ENCODE peak calls at places on chromosomes 3 and 15, in seven cellular contexts. One of them, this sample, is unnamed.

GRCh38 chr3:32817195-32817560 is 619 bp upstream of the TRIM71 start:
- DNase-seq in HFFc6: no peak
- DNase-seq in ovary: no peak
- DNase-seq in astrocyte of the cerebellum: no peak
- DNase-seq in WTC11: peak; percentile 42
- DNase-seq in fibroblast of the aortic adventitia: no peak
- DNase-seq in CD4-positive, alpha-beta T cell: no peak
- DNase-seq in this sample: peak; percentile 52

GRCh38 chr15:71666723-71667122 is 143.6 kb upstream of the NR2E3 start:
- DNase-seq in fibroblast of the aortic adventitia: no peak
- DNase-seq in CD4-positive, alpha-beta T cell: no peak
- DNase-seq in astrocyte of the cerebellum: no peak
- DNase-seq in WTC11: no peak
- DNase-seq in HFFc6: no peak
- DNase-seq in ovary: no peak
- DNase-seq in this sample: no peak

GRCh38 chr15:48868549-48868948 is 9.4 kb upstream of the EID1 start:
- DNase-seq in astrocyte of the cerebellum: peak; percentile 54
- DNase-seq in ovary: no peak
- DNase-seq in HFFc6: peak; percentile 82
- DNase-seq in WTC11: no peak
- DNase-seq in fibroblast of the aortic adventitia: peak; percentile 71
- DNase-seq in CD4-positive, alpha-beta T cell: no peak
- DNase-seq in this sample: no peak

GRCh38 chr3:165642761-165643432 is 194.3 kb downstream of the BCHE start:
- DNase-seq in astrocyte of the cerebellum: peak; percentile 98
- DNase-seq in HFFc6: peak; percentile 98
- DNase-seq in CD4-positive, alpha-beta T cell: no peak
- DNase-seq in ovary: no peak
- DNase-seq in WTC11: no peak
- DNase-seq in fibroblast of the aortic adventitia: peak; percentile 99
- DNase-seq in this sample: no peak

GRCh38 chr15:73328986-73329385 is 39.8 kb downstream of the HCN4 start:
- DNase-seq in ovary: no peak
- DNase-seq in WTC11: no peak
- DNase-seq in HFFc6: no peak
- DNase-seq in fibroblast of the aortic adventitia: no peak
- DNase-seq in astrocyte of the cerebellum: no peak
- DNase-seq in CD4-positive, alpha-beta T cell: no peak
- DNase-seq in this sample: no peak

GRCh38 chr3:178443634-178444033 is 92.6 kb upstream of the KCNMB2 start:
- DNase-seq in WTC11: no peak
- DNase-seq in astrocyte of the cerebellum: peak; percentile 27
- DNase-seq in HFFc6: no peak
- DNase-seq in fibroblast of the aortic adventitia: peak; percentile 6
- DNase-seq in ovary: no peak
- DNase-seq in CD4-positive, alpha-beta T cell: no peak
- DNase-seq in this sample: no peak

GRCh38 chr3:32366638-32367368 is 24.9 kb upstream of the CMTM7 start:
- DNase-seq in astrocyte of the cerebellum: no peak
- DNase-seq in HFFc6: no peak
- DNase-seq in WTC11: no peak
- DNase-seq in fibroblast of the aortic adventitia: no peak
- DNase-seq in ovary: no peak
- DNase-seq in CD4-positive, alpha-beta T cell: no peak
- DNase-seq in this sample: no peak

GRCh38 chr15:75058127-75058905 is 34.9 kb downstream of the PPCDC start:
- DNase-seq in fibroblast of the aortic adventitia: no peak
- DNase-seq in astrocyte of the cerebellum: no peak
- DNase-seq in WTC11: no peak
- DNase-seq in HFFc6: no peak
- DNase-seq in ovary: no peak
- DNase-seq in CD4-positive, alpha-beta T cell: no peak
- DNase-seq in this sample: no peak

GRCh38 chr15:43204016-43204901 is 16.6 kb downstream of the EPB42 start:
- DNase-seq in HFFc6: peak; percentile 70
- DNase-seq in ovary: no peak
- DNase-seq in fibroblast of the aortic adventitia: peak; percentile 68
- DNase-seq in WTC11: peak; percentile 67
- DNase-seq in astrocyte of the cerebellum: peak; percentile 38
- DNase-seq in CD4-positive, alpha-beta T cell: peak; percentile 25
- DNase-seq in this sample: no peak

GRCh38 chr3:125003369-125003853 is 52.4 kb downstream of the HEG1 start:
- DNase-seq in HFFc6: peak; percentile 16
- DNase-seq in WTC11: no peak
- DNase-seq in fibroblast of the aortic adventitia: peak; percentile 78
- DNase-seq in CD4-positive, alpha-beta T cell: no peak
- DNase-seq in astrocyte of the cerebellum: peak; percentile 51
- DNase-seq in ovary: peak; percentile 51
- DNase-seq in this sample: no peak

GRCh38 chr3:51539291-51539891 is 872 bp downstream of the RAD54L2 start:
- DNase-seq in fibroblast of the aortic adventitia: peak; percentile 52
- DNase-seq in CD4-positive, alpha-beta T cell: no peak
- DNase-seq in ovary: no peak
- DNase-seq in HFFc6: peak; percentile 56
- DNase-seq in astrocyte of the cerebellum: peak; percentile 8
- DNase-seq in WTC11: peak; percentile 20
- DNase-seq in this sample: peak; percentile 54

GRCh38 chr3:27472166-27472565 is 12.0 kb downstream of the SLC4A7 start:
- DNase-seq in WTC11: no peak
- DNase-seq in ovary: no peak
- DNase-seq in astrocyte of the cerebellum: no peak
- DNase-seq in CD4-positive, alpha-beta T cell: no peak
- DNase-seq in HFFc6: no peak
- DNase-seq in fibroblast of the aortic adventitia: no peak
- DNase-seq in this sample: no peak

GRCh38 chr3:27464646-27465045 is 19.5 kb downstream of the SLC4A7 start:
- DNase-seq in CD4-positive, alpha-beta T cell: no peak
- DNase-seq in ovary: no peak
- DNase-seq in astrocyte of the cerebellum: no peak
- DNase-seq in fibroblast of the aortic adventitia: no peak
- DNase-seq in HFFc6: no peak
- DNase-seq in WTC11: no peak
- DNase-seq in this sample: no peak

GRCh38 chr3:27462228-27462627 is 22.0 kb downstream of the SLC4A7 start:
- DNase-seq in HFFc6: no peak
- DNase-seq in fibroblast of the aortic adventitia: no peak
- DNase-seq in astrocyte of the cerebellum: no peak
- DNase-seq in WTC11: no peak
- DNase-seq in CD4-positive, alpha-beta T cell: no peak
- DNase-seq in ovary: no peak
- DNase-seq in this sample: no peak

GRCh38 chr3:27468283-27468886 is 15.8 kb downstream of the SLC4A7 start:
- DNase-seq in HFFc6: no peak
- DNase-seq in ovary: no peak
- DNase-seq in astrocyte of the cerebellum: no peak
- DNase-seq in fibroblast of the aortic adventitia: no peak
- DNase-seq in CD4-positive, alpha-beta T cell: no peak
- DNase-seq in WTC11: no peak
- DNase-seq in this sample: no peak

GRCh38 chr3:27467545-27467944 is 16.6 kb downstream of the SLC4A7 start:
- DNase-seq in CD4-positive, alpha-beta T cell: no peak
- DNase-seq in fibroblast of the aortic adventitia: peak; percentile 63
- DNase-seq in HFFc6: peak; percentile 42
- DNase-seq in ovary: no peak
- DNase-seq in astrocyte of the cerebellum: no peak
- DNase-seq in WTC11: no peak
- DNase-seq in this sample: no peak
- TF ChIP-seq CTCF in CD4-positive, alpha-beta T cell: peak; percentile 63
- TF ChIP-seq CTCF in fibroblast of the aortic adventitia: peak; percentile 58
- TF ChIP-seq CTCF in HFFc6: peak; percentile 81
- TF ChIP-seq CTCF in ovary: peak; percentile 37
- TF ChIP-seq CTCF in astrocyte of the cerebellum: peak; percentile 42
- TF ChIP-seq CTCF in WTC11: no peak
- TF ChIP-seq CTCF in this sample: peak; percentile 30

GRCh38 chr3:195403244-195403643 is 39.6 kb downstream of the ACAP2 start:
- DNase-seq in ovary: no peak
- DNase-seq in HFFc6: no peak
- DNase-seq in WTC11: no peak
- DNase-seq in CD4-positive, alpha-beta T cell: no peak
- DNase-seq in fibroblast of the aortic adventitia: no peak
- DNase-seq in astrocyte of the cerebellum: no peak
- DNase-seq in this sample: no peak

GRCh38 chr3:195405646-195406045 is 37.2 kb downstream of the ACAP2 start:
- DNase-seq in WTC11: no peak
- DNase-seq in astrocyte of the cerebellum: no peak
- DNase-seq in fibroblast of the aortic adventitia: no peak
- DNase-seq in ovary: no peak
- DNase-seq in HFFc6: no peak
- DNase-seq in CD4-positive, alpha-beta T cell: no peak
- DNase-seq in this sample: no peak

GRCh38 chr3:195397524-195397923 is 45.3 kb downstream of the ACAP2 start:
- DNase-seq in CD4-positive, alpha-beta T cell: no peak
- DNase-seq in WTC11: no peak
- DNase-seq in ovary: no peak
- DNase-seq in fibroblast of the aortic adventitia: no peak
- DNase-seq in astrocyte of the cerebellum: no peak
- DNase-seq in HFFc6: no peak
- DNase-seq in this sample: no peak

GRCh38 chr3:195403841-195404408 is 38.9 kb downstream of the ACAP2 start:
- DNase-seq in CD4-positive, alpha-beta T cell: no peak
- DNase-seq in HFFc6: peak; percentile 9
- DNase-seq in fibroblast of the aortic adventitia: peak; percentile 35
- DNase-seq in ovary: no peak
- DNase-seq in astrocyte of the cerebellum: no peak
- DNase-seq in WTC11: no peak
- DNase-seq in this sample: no peak

DNA sequence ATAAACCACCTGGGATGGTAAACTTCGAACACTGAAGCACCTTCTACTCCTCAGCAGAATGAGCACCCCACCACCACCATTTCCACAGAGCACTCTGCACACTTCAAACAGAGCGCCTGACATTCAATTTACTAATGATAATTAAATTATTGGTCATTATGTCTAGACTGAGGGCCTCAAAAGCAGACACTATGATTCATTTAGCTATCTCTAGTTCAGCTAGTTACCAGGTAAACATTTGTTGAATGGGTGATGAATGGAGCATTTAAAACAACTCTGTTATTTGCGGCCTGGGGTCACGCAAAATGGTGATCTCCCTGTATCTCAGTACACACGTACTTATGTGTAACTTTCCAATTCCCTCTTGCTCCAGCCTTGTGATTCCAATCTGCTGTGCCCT is 40.9 kb downstream of the ACAP2 start:
- DNase-seq in CD4-positive, alpha-beta T cell: no peak
- DNase-seq in fibroblast of the aortic adventitia: peak; percentile 35
- DNase-seq in astrocyte of the cerebellum: no peak
- DNase-seq in HFFc6: no peak
- DNase-seq in WTC11: no peak
- DNase-seq in ovary: no peak
- DNase-seq in this sample: no peak
- TF ChIP-seq CTCF in CD4-positive, alpha-beta T cell: no peak
- TF ChIP-seq CTCF in fibroblast of the aortic adventitia: no peak
- TF ChIP-seq CTCF in astrocyte of the cerebellum: no peak
- TF ChIP-seq CTCF in HFFc6: no peak
- TF ChIP-seq CTCF in WTC11: no peak
- TF ChIP-seq CTCF in ovary: no peak
- TF ChIP-seq CTCF in this sample: no peak

GRCh38 chr3:150960708-150961684 is 11.5 kb downstream of the CLRN1 start:
- DNase-seq in ovary: no peak
- DNase-seq in astrocyte of the cerebellum: no peak
- DNase-seq in HFFc6: no peak
- DNase-seq in WTC11: no peak
- DNase-seq in CD4-positive, alpha-beta T cell: no peak
- DNase-seq in fibroblast of the aortic adventitia: no peak
- DNase-seq in this sample: no peak

GRCh38 chr3:150961949-150962348 is 10.6 kb downstream of the CLRN1 start:
- DNase-seq in astrocyte of the cerebellum: no peak
- DNase-seq in WTC11: no peak
- DNase-seq in ovary: no peak
- DNase-seq in HFFc6: no peak
- DNase-seq in fibroblast of the aortic adventitia: no peak
- DNase-seq in CD4-positive, alpha-beta T cell: no peak
- DNase-seq in this sample: no peak

GRCh38 chr3:150956376-150956775 is 16.2 kb downstream of the CLRN1 start:
- DNase-seq in HFFc6: peak; percentile 30
- DNase-seq in fibroblast of the aortic adventitia: peak; percentile 44
- DNase-seq in WTC11: no peak
- DNase-seq in astrocyte of the cerebellum: peak; percentile 29
- DNase-seq in CD4-positive, alpha-beta T cell: no peak
- DNase-seq in ovary: no peak
- DNase-seq in this sample: no peak

GRCh38 chr3:150958694-150959093 is 13.8 kb downstream of the CLRN1 start:
- DNase-seq in fibroblast of the aortic adventitia: no peak
- DNase-seq in astrocyte of the cerebellum: no peak
- DNase-seq in WTC11: no peak
- DNase-seq in HFFc6: no peak
- DNase-seq in CD4-positive, alpha-beta T cell: no peak
- DNase-seq in ovary: no peak
- DNase-seq in this sample: no peak
- TF ChIP-seq CTCF in fibroblast of the aortic adventitia: no peak
- TF ChIP-seq CTCF in astrocyte of the cerebellum: no peak
- TF ChIP-seq CTCF in WTC11: no peak
- TF ChIP-seq CTCF in HFFc6: no peak
- TF ChIP-seq CTCF in CD4-positive, alpha-beta T cell: no peak
- TF ChIP-seq CTCF in ovary: no peak
- TF ChIP-seq CTCF in this sample: no peak

GRCh38 chr15:70259030-70259424 is 161.3 kb upstream of the TLE3 start:
- DNase-seq in fibroblast of the aortic adventitia: peak; percentile 31
- DNase-seq in ovary: peak; percentile 69
- DNase-seq in WTC11: no peak
- DNase-seq in astrocyte of the cerebellum: no peak
- DNase-seq in CD4-positive, alpha-beta T cell: peak; percentile 44
- DNase-seq in HFFc6: peak; percentile 50
- DNase-seq in this sample: no peak

GRCh38 chr15:70260096-70260495 is 162.4 kb upstream of the TLE3 start:
- DNase-seq in WTC11: no peak
- DNase-seq in astrocyte of the cerebellum: no peak
- DNase-seq in HFFc6: no peak
- DNase-seq in CD4-positive, alpha-beta T cell: no peak
- DNase-seq in fibroblast of the aortic adventitia: no peak
- DNase-seq in ovary: no peak
- DNase-seq in this sample: no peak

GRCh38 chr15:70258369-70259029 is 160.8 kb upstream of the TLE3 start:
- DNase-seq in CD4-positive, alpha-beta T cell: peak; percentile 40
- DNase-seq in astrocyte of the cerebellum: no peak
- DNase-seq in HFFc6: no peak
- DNase-seq in ovary: no peak
- DNase-seq in WTC11: no peak
- DNase-seq in fibroblast of the aortic adventitia: no peak
- DNase-seq in this sample: no peak

GRCh38 chr15:70260580-70260979 is 162.9 kb upstream of the TLE3 start:
- DNase-seq in WTC11: no peak
- DNase-seq in astrocyte of the cerebellum: no peak
- DNase-seq in CD4-positive, alpha-beta T cell: no peak
- DNase-seq in HFFc6: no peak
- DNase-seq in fibroblast of the aortic adventitia: no peak
- DNase-seq in ovary: no peak
- DNase-seq in this sample: no peak

DNA sequence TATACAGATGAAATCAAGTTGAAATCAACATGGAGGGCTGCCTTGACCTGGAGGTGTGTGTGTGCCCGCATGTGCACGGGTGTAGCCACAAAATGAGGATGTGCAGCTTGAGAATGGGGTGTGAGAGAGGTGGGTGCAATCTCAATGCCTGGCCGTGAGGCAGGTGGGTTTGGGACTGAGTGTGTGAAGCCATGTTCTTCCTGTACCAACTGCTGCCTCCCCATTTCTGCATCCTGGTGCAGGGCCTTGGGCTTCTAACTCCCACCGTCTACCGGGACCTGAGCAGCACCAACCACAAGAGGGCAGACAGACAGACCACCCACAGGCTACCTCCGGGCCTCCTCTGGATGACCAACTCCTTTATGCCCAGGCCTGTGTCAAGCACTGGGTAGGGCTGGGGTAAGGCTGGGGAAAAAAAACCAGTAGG is 161.9 kb upstream of the TLE3 start:
- DNase-seq in astrocyte of the cerebellum: no peak
- DNase-seq in ovary: no peak
- DNase-seq in WTC11: peak; percentile 45
- DNase-seq in fibroblast of the aortic adventitia: no peak
- DNase-seq in HFFc6: no peak
- DNase-seq in CD4-positive, alpha-beta T cell: no peak
- DNase-seq in this sample: no peak
- TF ChIP-seq CTCF in astrocyte of the cerebellum: peak; percentile 25
- TF ChIP-seq CTCF in ovary: no peak
- TF ChIP-seq CTCF in WTC11: no peak
- TF ChIP-seq CTCF in fibroblast of the aortic adventitia: no peak
- TF ChIP-seq CTCF in HFFc6: peak; percentile 32
- TF ChIP-seq CTCF in CD4-positive, alpha-beta T cell: no peak
- TF ChIP-seq CTCF in this sample: no peak